ENCODE peak calls at places on chromosome 5, in four cellular contexts. One of them, this sample, is unnamed.

GRCh38 chr5:67809589-67809988 is 406.0 kb upstream of the PIK3R1 start:
- DNase-seq in H1: no peak
- DNase-seq in K562: no peak
- DNase-seq in GM12878: peak; percentile 83
- DNase-seq in this sample: no peak

GRCh38 chr5:124317471-124317870 is 429.0 kb downstream of the ZNF608 start:
- DNase-seq in K562: no peak
- DNase-seq in H1: no peak
- DNase-seq in GM12878: no peak
- DNase-seq in this sample: no peak

GRCh38 chr5:56066931-56067450 is 72.2 kb upstream of the IL6ST start:
- DNase-seq in H1: no peak
- DNase-seq in GM12878: no peak
- DNase-seq in K562: no peak
- DNase-seq in this sample: no peak

GRCh38 chr5:73390989-73391388 is 57.6 kb downstream of the FOXD1 start:
- DNase-seq in GM12878: no peak
- DNase-seq in H1: no peak
- DNase-seq in K562: no peak
- DNase-seq in this sample: no peak

GRCh38 chr5:139863855-139864558 is 68.4 kb downstream of the PSD2 start:
- DNase-seq in K562: peak; percentile 69
- DNase-seq in H1: no peak
- DNase-seq in GM12878: no peak
- DNase-seq in this sample: no peak

GRCh38 chr5:122152266-122152900 is 23.0 kb downstream of the ZNF474 start:
- DNase-seq in GM12878: no peak
- DNase-seq in K562: no peak
- DNase-seq in H1: no peak
- DNase-seq in this sample: no peak

GRCh38 chr5:138352071-138352721 is at the start of gene KDM3B:
- DNase-seq in GM12878: peak; percentile 55
- DNase-seq in K562: peak; percentile 94
- DNase-seq in H1: peak; percentile 83
- DNase-seq in this sample: peak; percentile 76

GRCh38 chr5:65307088-65307487 is 174.6 kb downstream of the ADAMTS6 start:
- DNase-seq in K562: no peak
- DNase-seq in GM12878: no peak
- DNase-seq in H1: no peak
- DNase-seq in this sample: no peak

GRCh38 chr5:109855056-109855455 is 165.3 kb downstream of the MAN2A1 start:
- DNase-seq in K562: no peak
- DNase-seq in H1: no peak
- DNase-seq in GM12878: no peak
- DNase-seq in this sample: no peak

GRCh38 chr5:139631520-139632165 is 16.5 kb upstream of the CXXC5 start:
- DNase-seq in GM12878: no peak
- DNase-seq in K562: no peak
- DNase-seq in H1: no peak
- DNase-seq in this sample: no peak

GRCh38 chr5:68374770-68375518 is 159.4 kb downstream of the PIK3R1 start:
- DNase-seq in GM12878: no peak
- DNase-seq in K562: no peak
- DNase-seq in H1: no peak
- DNase-seq in this sample: no peak

GRCh38 chr5:93277001-93277400 is 304.0 kb downstream of the NR2F1-AS1 start:
- DNase-seq in K562: no peak
- DNase-seq in H1: no peak
- DNase-seq in GM12878: no peak
- DNase-seq in this sample: no peak

GRCh38 chr5:40410231-40410861 is 269.4 kb upstream of the PTGER4 start:
- DNase-seq in K562: no peak
- DNase-seq in GM12878: no peak
- DNase-seq in H1: no peak
- DNase-seq in this sample: no peak

GRCh38 chr5:69083412-69083811 is 10.4 kb upstream of the SLC30A5 start:
- DNase-seq in K562: peak; percentile 75
- DNase-seq in GM12878: no peak
- DNase-seq in H1: peak; percentile 31
- DNase-seq in this sample: peak; percentile 47

GRCh38 chr5:87526131-87526530 is 113.4 kb upstream of the CCNH start:
- DNase-seq in H1: no peak
- DNase-seq in K562: no peak
- DNase-seq in GM12878: no peak
- DNase-seq in this sample: no peak

GRCh38 chr5:180633283-180634177 is 15.9 kb downstream of the FLT4 start:
- DNase-seq in GM12878: no peak
- DNase-seq in H1: no peak
- DNase-seq in K562: no peak
- DNase-seq in this sample: no peak

GRCh38 chr5:99033014-99033931 is 104.5 kb upstream of the CHD1 start:
- DNase-seq in K562: peak; percentile 27
- DNase-seq in H1: no peak
- DNase-seq in GM12878: no peak
- DNase-seq in this sample: no peak

GRCh38 chr5:123087173-123088030 is 1.6 kb upstream of the PRDM6 start:
- DNase-seq in K562: no peak
- DNase-seq in H1: no peak
- DNase-seq in GM12878: no peak
- DNase-seq in this sample: no peak

GRCh38 chr5:128825826-128826225 is 139.5 kb upstream of the SLC27A6 start:
- DNase-seq in H1: no peak
- DNase-seq in K562: no peak
- DNase-seq in GM12878: no peak
- DNase-seq in this sample: no peak

GRCh38 chr5:72480836-72481235 is 26.4 kb downstream of the ZNF366 start:
- DNase-seq in K562: no peak
- DNase-seq in GM12878: no peak
- DNase-seq in H1: no peak
- DNase-seq in this sample: no peak

GRCh38 chr5:87418506-87418905 is 5.8 kb upstream of the CCNH start:
- DNase-seq in H1: no peak
- DNase-seq in GM12878: no peak
- DNase-seq in K562: no peak
- DNase-seq in this sample: no peak

GRCh38 chr5:119011186-119011585 is 22.8 kb upstream of the DTWD2 start:
- DNase-seq in K562: no peak
- DNase-seq in H1: no peak
- DNase-seq in GM12878: no peak
- DNase-seq in this sample: no peak

GRCh38 chr5:146137967-146138403 is 32.6 kb upstream of the PLAC8L1 start:
- DNase-seq in GM12878: no peak
- DNase-seq in K562: no peak
- DNase-seq in H1: no peak
- DNase-seq in this sample: no peak

GRCh38 chr5:170159101-170159698 is 53.5 kb downstream of the FOXI1 start:
- DNase-seq in GM12878: no peak
- DNase-seq in H1: no peak
- DNase-seq in K562: no peak
- DNase-seq in this sample: no peak

DNA sequence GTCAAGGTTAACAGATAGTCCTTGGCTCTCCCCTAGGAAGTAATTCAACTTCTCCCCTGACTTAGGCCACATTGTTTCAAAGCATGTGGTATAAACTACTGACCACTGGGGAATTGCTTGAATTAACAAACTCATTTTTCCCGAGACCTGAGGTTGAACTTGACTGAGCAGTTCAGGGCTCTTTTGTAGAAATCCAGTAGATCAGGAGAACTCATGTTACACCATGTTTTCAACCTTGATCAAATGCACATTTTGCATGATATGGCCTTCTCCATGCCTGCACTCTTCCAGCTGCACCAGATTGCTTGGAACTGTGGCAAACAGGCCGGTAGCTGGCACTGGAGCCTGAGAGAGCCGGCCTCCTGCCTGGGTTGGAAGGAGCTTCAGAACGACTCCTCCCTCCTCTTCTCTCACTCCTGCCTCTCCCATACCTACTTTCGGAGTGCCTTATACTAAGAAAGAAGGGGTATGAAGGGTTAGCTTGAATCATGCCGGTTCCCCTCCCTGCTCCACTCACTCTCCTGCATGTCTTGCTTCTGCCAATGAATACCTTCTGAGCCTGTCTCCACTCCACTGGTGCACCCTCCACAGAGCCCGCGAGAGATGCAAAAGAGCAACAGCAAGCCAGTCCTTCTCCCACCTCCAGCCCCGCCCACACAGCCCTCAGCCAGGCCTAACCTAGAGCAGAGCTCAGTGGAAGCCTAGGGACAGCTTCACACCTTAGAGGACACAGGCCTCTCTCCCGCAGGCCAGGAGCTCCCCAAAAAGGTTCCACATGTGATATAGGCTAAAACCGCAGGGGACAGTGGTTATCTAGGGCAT is 159.4 kb downstream of the MACROH2A1 start:
- DNase-seq in K562: no peak
- DNase-seq in H1: no peak
- DNase-seq in GM12878: no peak
- DNase-seq in this sample: no peak
- H2AFZ ChIP-seq in K562: no peak overlapping the region
- H2AFZ ChIP-seq in H1: no peak overlapping the region
- H2AFZ ChIP-seq in GM12878: no peak overlapping the region
- H2AFZ ChIP-seq in this sample: no peak overlapping the region

GRCh38 chr5:149810856-149811255 is 80.7 kb downstream of the PPARGC1B start:
- DNase-seq in K562: peak; percentile 71
- DNase-seq in H1: no peak
- DNase-seq in GM12878: peak; percentile 42
- DNase-seq in this sample: no peak
- TF ChIP-seq EGR1 in K562: no peak
- TF ChIP-seq EGR1 in H1: no peak
- TF ChIP-seq EGR1 in GM12878: no peak
- TF ChIP-seq EGR1 in this sample: no peak

GRCh38 chr5:44260793-44261192 is 128.4 kb downstream of the FGF10 start:
- DNase-seq in GM12878: no peak
- DNase-seq in H1: no peak
- DNase-seq in K562: no peak
- DNase-seq in this sample: no peak
- H2AFZ ChIP-seq in GM12878: no peak overlapping the region
- H2AFZ ChIP-seq in H1: no peak overlapping the region
- H2AFZ ChIP-seq in K562: no peak overlapping the region
- H2AFZ ChIP-seq in this sample: no peak overlapping the region

GRCh38 chr5:150122536-150123481 is 32.8 kb downstream of the PDGFRB start:
- DNase-seq in GM12878: no peak
- DNase-seq in K562: no peak
- DNase-seq in H1: no peak
- DNase-seq in this sample: no peak
- TF ChIP-seq EGR1 in GM12878: no peak
- TF ChIP-seq EGR1 in K562: no peak
- TF ChIP-seq EGR1 in H1: no peak
- TF ChIP-seq EGR1 in this sample: no peak

GRCh38 chr5:127080001-127080478 is 6.7 kb upstream of the C5orf63 start:
- DNase-seq in GM12878: no peak
- DNase-seq in K562: peak; percentile 47
- DNase-seq in H1: no peak
- DNase-seq in this sample: no peak
- H2AFZ ChIP-seq in GM12878: no peak overlapping the region
- H2AFZ ChIP-seq in K562: peak overlapping the region; percentile 58
- H2AFZ ChIP-seq in H1: peak overlapping the region; percentile 72
- H2AFZ ChIP-seq in this sample: no peak overlapping the region

GRCh38 chr5:176401281-176402205 is 13.0 kb downstream of the HIGD2A start:
- DNase-seq in H1: no peak
- DNase-seq in GM12878: no peak
- DNase-seq in K562: no peak
- DNase-seq in this sample: no peak

GRCh38 chr5:176396330-176396729 is 7.8 kb downstream of the HIGD2A start:
- DNase-seq in GM12878: no peak
- DNase-seq in H1: no peak
- DNase-seq in K562: peak; percentile 73
- DNase-seq in this sample: no peak

GRCh38 chr5:176402684-176403083 is 13.7 kb downstream of the CLTB start:
- DNase-seq in GM12878: no peak
- DNase-seq in H1: no peak
- DNase-seq in K562: no peak
- DNase-seq in this sample: no peak

GRCh38 chr5:176397736-176398420 is 9.3 kb downstream of the HIGD2A start:
- DNase-seq in GM12878: no peak
- DNase-seq in K562: no peak
- DNase-seq in H1: no peak
- DNase-seq in this sample: no peak

DNA sequence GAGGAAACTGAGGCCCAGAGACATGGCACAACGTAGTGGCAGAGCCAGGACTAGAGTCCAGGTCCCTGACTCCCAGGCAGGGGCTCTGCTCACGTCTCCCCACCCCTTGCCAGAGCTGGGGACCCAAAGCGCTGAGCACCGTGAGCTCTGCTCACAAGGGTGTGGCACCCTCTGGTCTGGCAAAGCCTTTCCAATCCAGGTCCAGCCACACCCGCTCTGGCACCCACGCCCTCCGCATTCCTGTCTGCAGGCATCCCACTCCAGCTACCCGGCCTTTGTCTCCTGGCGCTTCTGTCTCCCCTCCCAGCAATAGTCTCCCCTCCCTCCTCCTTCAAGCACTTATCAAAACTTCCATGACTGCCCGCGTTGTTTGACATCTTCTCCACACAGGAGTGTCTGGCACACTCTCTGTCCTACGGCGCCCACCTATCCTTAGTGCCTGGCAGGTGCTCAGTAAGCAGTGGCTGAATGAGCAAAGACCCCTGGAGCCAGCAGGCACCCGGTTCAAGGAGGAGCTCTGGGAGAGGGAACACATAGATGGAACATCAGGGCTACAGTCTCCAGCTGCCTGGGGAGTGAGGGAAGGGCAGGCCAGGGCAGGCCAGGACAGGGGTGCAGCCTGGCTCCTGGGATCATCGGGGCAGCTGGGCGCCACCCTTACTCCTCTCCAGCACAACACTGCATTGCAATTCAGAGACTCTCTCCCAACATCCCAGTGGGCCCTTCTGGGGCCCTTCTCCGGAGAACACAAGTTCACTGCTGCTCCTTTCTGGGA is 12.0 kb downstream of the HIGD2A start:
- DNase-seq in K562: no peak
- DNase-seq in H1: no peak
- DNase-seq in GM12878: no peak
- DNase-seq in this sample: no peak
- TF ChIP-seq EGR1 in K562: no peak
- TF ChIP-seq EGR1 in H1: no peak
- TF ChIP-seq EGR1 in GM12878: no peak
- TF ChIP-seq EGR1 in this sample: no peak

GRCh38 chr5:153895266-153895665 is 143.4 kb downstream of the FAM114A2 start:
- DNase-seq in H1: no peak
- DNase-seq in K562: no peak
- DNase-seq in GM12878: no peak
- DNase-seq in this sample: no peak

GRCh38 chr5:153891394-153891793 is 147.3 kb downstream of the FAM114A2 start:
- DNase-seq in H1: no peak
- DNase-seq in K562: no peak
- DNase-seq in GM12878: no peak
- DNase-seq in this sample: no peak

GRCh38 chr5:153896117-153896516 is 142.6 kb downstream of the FAM114A2 start:
- DNase-seq in K562: no peak
- DNase-seq in GM12878: no peak
- DNase-seq in H1: no peak
- DNase-seq in this sample: no peak

GRCh38 chr5:153896701-153897100 is 142.0 kb downstream of the FAM114A2 start:
- DNase-seq in K562: no peak
- DNase-seq in H1: no peak
- DNase-seq in GM12878: peak; percentile 63
- DNase-seq in this sample: no peak

GRCh38 chr5:153893809-153894208 is 144.9 kb downstream of the FAM114A2 start:
- DNase-seq in H1: no peak
- DNase-seq in GM12878: no peak
- DNase-seq in K562: peak; percentile 57
- DNase-seq in this sample: no peak
- H2AFZ ChIP-seq in H1: peak overlapping the region; percentile 46
- H2AFZ ChIP-seq in GM12878: no peak overlapping the region
- H2AFZ ChIP-seq in K562: no peak overlapping the region
- H2AFZ ChIP-seq in this sample: no peak overlapping the region

GRCh38 chr5:132257131-132258101 is at the start of gene PDLIM4:
- DNase-seq in H1: no peak
- DNase-seq in K562: peak; percentile 56
- DNase-seq in GM12878: no peak
- DNase-seq in this sample: no peak
- TF ChIP-seq EGR1 in H1: no peak
- TF ChIP-seq EGR1 in K562: peak; percentile 68
- TF ChIP-seq EGR1 in GM12878: no peak
- TF ChIP-seq EGR1 in this sample: no peak